ENCODE peak calls at places on chromosomes 3 and 15, in eight cellular contexts. I is OCI-LY7; N is stomach; W is esophagus muscularis mucosa; C is ovary; A is A549; H is body of pancreas; P is CD8-positive, alpha-beta T cell. Y is an unnamed sample. For H3K4me1, the result is how much of the 10 kb centered on the place peaks cover.

GRCh38 chr3:156674911-156675743 is 737 bp downstream of the TIPARP start:
- DNase-seq in I (peak), W (no peak), H (peak), A (peak), P (peak), N (peak), C (peak), Y (peak)

GRCh38 chr15:60120100-60120499 is 116.0 kb downstream of the FOXB1 start:
- DNase-seq in P (no peak), I (no peak), H (no peak), C (no peak), W (peak), N (no peak), A (no peak), Y (no peak)

GRCh38 chr3:187852842-187853727 is 107.8 kb upstream of the BCL6 start:
- DNase-seq in H (no peak), N (no peak), W (peak), P (no peak), A (peak), I (no peak), C (no peak), Y (no peak)

GRCh38 chr3:120503727-120504616 is 53.2 kb upstream of the FSTL1 start:
- DNase-seq in W (peak), H (no peak), P (no peak), I (no peak), N (no peak), A (no peak), C (no peak), Y (no peak)

GRCh38 chr15:70480196-70480856 is 283.0 kb downstream of the UACA start:
- DNase-seq in H (no peak), N (no peak), P (peak), A (no peak), C (no peak), I (no peak), W (no peak), Y (no peak)

GRCh38 chr3:14728113-14728512 is 53.2 kb downstream of the C3orf20 start:
- DNase-seq in I (no peak), W (no peak), C (no peak), P (no peak), H (no peak), N (no peak), A (no peak), Y (no peak)

GRCh38 chr15:83850015-83850414 is 196.1 kb downstream of the ADAMTSL3 start:
- DNase-seq in A (no peak), H (no peak), P (no peak), C (no peak), W (no peak), N (no peak), I (no peak), Y (no peak)

GRCh38 chr3:136250226-136250861 is at the start of gene PCCB:
- DNase-seq in W (peak), H (peak), N (peak), I (peak), P (peak), C (peak), A (peak), Y (peak)

GRCh38 chr3:159629329-159630084 is 359.1 kb upstream of the IL12A start:
- DNase-seq in N (no peak), C (no peak), P (no peak), H (no peak), I (no peak), W (no peak), A (no peak), Y (no peak)

GRCh38 chr3:159953320-159953719 is 35.3 kb upstream of the IL12A start:
- DNase-seq in H (no peak), W (peak), I (no peak), C (no peak), P (no peak), N (no peak), A (no peak), Y (no peak)

GRCh38 chr3:356947-357346 is 160.4 kb downstream of the CHL1 start:
- DNase-seq in N (no peak), I (no peak), W (no peak), A (no peak), H (peak), P (no peak), C (no peak), Y (no peak)

GRCh38 chr15:31361764-31362120 is 35.1 kb downstream of the KLF13 start:
- DNase-seq in N (no peak), P (no peak), C (no peak), A (peak), W (no peak), H (no peak), I (no peak), Y (no peak)

GRCh38 chr3:187973977-187974856 is 179.7 kb upstream of the LPP start:
- DNase-seq in P (no peak), N (no peak), H (no peak), W (no peak), A (no peak), I (peak), C (no peak), Y (no peak)

GRCh38 chr15:84946772-84947489 is 34.7 kb upstream of the PDE8A start:
- DNase-seq in N (peak), A (no peak), P (no peak), I (no peak), W (no peak), C (no peak), H (peak), Y (no peak)

GRCh38 chr15:78056714-78057269 is 20.7 kb downstream of the TBC1D2B start:
- DNase-seq in I (peak), P (no peak), N (peak), C (no peak), A (no peak), H (peak), W (no peak), Y (no peak)

GRCh38 chr3:101081990-101082389 is 88.8 kb upstream of the ABI3BP start:
- DNase-seq in I (no peak), H (no peak), A (no peak), C (no peak), W (no peak), P (no peak), N (no peak), Y (no peak)

GRCh38 chr3:134445631-134446030 is 40.2 kb downstream of the ANAPC13 start:
- DNase-seq in C (no peak), H (no peak), N (no peak), A (no peak), P (no peak), W (no peak), I (no peak), Y (no peak)

GRCh38 chr15:92797168-92798052 is 102.7 kb upstream of the CHD2 start:
- DNase-seq in W (no peak), P (no peak), H (peak), A (peak), I (peak), C (no peak), N (no peak), Y (no peak)

GRCh38 chr15:34795267-34796081 is at the start of gene ACTC1:
- DNase-seq in I (no peak), P (no peak), C (peak), N (peak), W (no peak), H (peak), A (peak), Y (no peak)

GRCh38 chr3:57977755-57978715 is 30.2 kb upstream of the FLNB start:
- DNase-seq in A (peak), H (no peak), N (no peak), P (no peak), C (no peak), W (no peak), I (no peak), Y (no peak)

GRCh38 chr3:138468886-138469285 is 34.5 kb downstream of the ESYT3 start:
- DNase-seq in A (no peak), H (no peak), N (no peak), W (peak), C (no peak), I (no peak), P (no peak), Y (no peak)

GRCh38 chr15:36810656-36811449 is 231.4 kb downstream of the CDIN1 start:
- DNase-seq in W (no peak), A (no peak), P (no peak), N (no peak), H (no peak), C (no peak), I (peak), Y (no peak)

GRCh38 chr3:125515421-125515820 is 4.6 kb downstream of the SNX4 start:
- DNase-seq in I (no peak), C (no peak), H (no peak), N (no peak), W (no peak), P (no peak), A (no peak), Y (no peak)

GRCh38 chr3:24522155-24522579 is 27.5 kb upstream of the THRB start:
- DNase-seq in H (no peak), A (no peak), C (no peak), P (no peak), I (no peak), N (no peak), W (no peak), Y (no peak)

GRCh38 chr3:67018789-67019525 is 20.9 kb downstream of the KBTBD8 start:
- DNase-seq in A (no peak), P (no peak), W (no peak), I (peak), C (no peak), H (no peak), N (no peak), Y (no peak)

GRCh38 chr3:149670742-149671492 is 13.1 kb upstream of the WWTR1 start:
- DNase-seq in A (no peak), N (no peak), H (no peak), P (no peak), W (peak), I (no peak), C (no peak), Y (no peak)

GRCh38 chr15:48046813-48047483 is 73.8 kb upstream of the SLC24A5 start:
- DNase-seq in W (peak), N (no peak), H (no peak), P (no peak), I (no peak), A (no peak), C (no peak), Y (peak)

GRCh38 chr3:167350245-167350862 is 29.7 kb downstream of the ZBBX start:
- DNase-seq in N (no peak), W (no peak), H (no peak), I (peak), P (no peak), C (no peak), A (peak), Y (no peak)

GRCh38 chr3:43953814-43954241 is 263.1 kb downstream of the ABHD5 start:
- DNase-seq in I (no peak), N (no peak), C (no peak), P (no peak), A (peak), H (no peak), W (peak), Y (no peak)

GRCh38 chr15:73335471-73335870 is 33.3 kb downstream of the HCN4 start:
- DNase-seq in I (no peak), C (no peak), N (no peak), P (no peak), H (no peak), A (no peak), W (no peak), Y (no peak)

GRCh38 chr3:135992072-135992471 is 26.5 kb downstream of the PPP2R3A start:
- DNase-seq in N (no peak), W (no peak), I (no peak), A (no peak), P (no peak), C (no peak), H (no peak), Y (no peak)

GRCh38 chr3:60504827-60505457 is 746.3 kb downstream of the FHIT start:
- DNase-seq in C (no peak), N (no peak), W (no peak), P (no peak), A (no peak), H (no peak), I (no peak), Y (no peak)

GRCh38 chr3:131895766-131896165 is 139.0 kb downstream of the CPNE4 start:
- DNase-seq in W (no peak), C (no peak), A (no peak), I (no peak), H (no peak), P (no peak), N (no peak), Y (no peak)

GRCh38 chr15:60718661-60719069 is 239.7 kb upstream of the ICE2 start:
- DNase-seq in W (no peak), A (no peak), H (no peak), P (no peak), N (no peak), C (no peak), I (no peak), Y (no peak)

DNA sequence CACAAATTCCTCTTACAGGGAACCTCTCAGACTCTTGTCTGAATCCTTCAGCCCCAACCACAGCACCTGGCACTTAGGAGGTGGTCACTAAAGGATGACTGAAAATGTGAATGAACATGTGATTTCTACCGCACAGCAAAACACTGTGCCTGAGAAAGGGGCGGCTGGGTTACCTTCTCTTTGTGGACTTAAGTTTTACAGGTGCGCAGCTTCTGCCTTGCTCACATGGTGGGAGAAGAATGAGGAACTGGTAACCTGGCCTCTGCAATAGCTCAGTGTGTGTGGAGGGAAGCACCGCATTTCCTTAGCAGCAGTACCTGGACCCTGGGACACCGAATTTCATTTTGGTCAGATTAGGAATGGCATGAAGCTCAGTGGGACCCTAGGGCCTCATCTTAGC is 9.8 kb upstream of the ETV5 start:
- DNase-seq in W (no peak), H (peak), N (no peak), A (no peak), C (no peak), P (no peak), I (peak), Y (no peak)
- H3K4me1 ChIP-seq in W (under half), H (under half), N (under half), A (under half), C (under half), P (under half), I (under half), Y (under half)

GRCh38 chr3:50321844-50322385 is 630 bp downstream of the HYAL2 start:
- DNase-seq in C (no peak), A (no peak), N (no peak), H (no peak), I (no peak), W (no peak), P (no peak), Y (no peak)
- H3K4me3 ChIP-seq in C (peak), A (peak), N (peak), H (peak), I (peak), W (peak), P (peak), Y (peak)

GRCh38 chr15:68782589-68783161 is 38.0 kb downstream of the ANP32A start:
- DNase-seq in N (no peak), A (no peak), I (no peak), C (no peak), W (no peak), H (no peak), P (no peak), Y (no peak)
- H3K27ac ChIP-seq in N (peak), A (no peak), I (no peak), C (no peak), W (no peak), H (no peak), P (no peak), Y (no peak)

GRCh38 chr15:99430881-99431401 is 134.8 kb upstream of the MEF2A start:
- DNase-seq in N (no peak), C (no peak), A (no peak), I (no peak), H (peak), W (no peak), P (no peak), Y (no peak)

GRCh38 chr15:99429681-99430081 is 136.1 kb upstream of the MEF2A start:
- DNase-seq in W (no peak), I (no peak), H (no peak), C (no peak), A (no peak), P (no peak), N (no peak), Y (no peak)

GRCh38 chr15:99432271-99433025 is 133.3 kb upstream of the MEF2A start:
- DNase-seq in N (no peak), A (no peak), C (peak), P (no peak), I (no peak), H (no peak), W (no peak), Y (no peak)

GRCh38 chr15:99433026-99433756 is 132.6 kb upstream of the MEF2A start:
- DNase-seq in I (no peak), A (no peak), W (no peak), C (peak), N (no peak), H (no peak), P (no peak), Y (no peak)

DNA sequence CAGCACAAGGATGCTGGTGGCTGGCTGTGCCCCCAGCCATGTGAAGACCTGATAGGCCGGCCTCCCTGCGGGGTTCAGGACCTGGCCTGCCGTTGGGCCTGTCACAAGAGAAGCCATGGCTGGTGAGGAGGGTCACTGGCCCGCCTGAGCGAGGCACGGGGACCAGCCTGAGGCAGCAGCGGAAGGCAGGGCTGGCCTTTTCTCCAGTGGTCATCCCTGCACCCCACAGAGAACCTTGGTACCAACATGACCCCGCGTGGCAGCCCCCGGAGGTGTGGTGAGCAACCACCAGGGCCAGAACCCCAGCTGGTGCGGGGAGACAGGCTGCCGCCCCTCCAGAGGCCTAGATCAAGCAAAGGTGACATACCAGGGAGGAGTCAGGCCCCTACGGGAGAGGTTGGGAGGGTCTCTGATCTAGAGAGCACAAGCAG is 134.1 kb upstream of the MEF2A start:
- DNase-seq in W (no peak), P (no peak), N (no peak), C (peak), H (peak), A (no peak), I (no peak), Y (no peak)
- H3K4me1 ChIP-seq in W (under half), P (half or more), N (under half), C (under half), H (under half), A (under half), I (under half), Y (under half)

GRCh38 chr3:62048577-62048976 is 324.8 kb downstream of the FEZF2 start:
- DNase-seq in A (no peak), C (no peak), N (no peak), I (no peak), H (no peak), P (no peak), W (no peak), Y (no peak)

GRCh38 chr3:62046326-62046725 is 327.0 kb downstream of the FEZF2 start:
- DNase-seq in A (no peak), H (no peak), W (no peak), I (no peak), C (no peak), N (no peak), P (no peak), Y (no peak)

GRCh38 chr3:62041681-62042080 is 331.7 kb downstream of the FEZF2 start:
- DNase-seq in W (no peak), P (no peak), H (no peak), N (no peak), C (no peak), A (no peak), I (no peak), Y (no peak)

GRCh38 chr3:62049033-62049432 is 324.3 kb downstream of the FEZF2 start:
- DNase-seq in I (no peak), H (no peak), P (no peak), A (no peak), C (no peak), N (no peak), W (no peak), Y (no peak)

GRCh38 chr3:62044874-62045273 is 328.5 kb downstream of the FEZF2 start:
- DNase-seq in W (no peak), I (no peak), C (no peak), N (no peak), H (no peak), P (no peak), A (no peak), Y (no peak)
- H3K4me3 ChIP-seq in W (no peak), I (no peak), C (no peak), N (no peak), H (no peak), P (no peak), A (no peak), Y (no peak)

DNA sequence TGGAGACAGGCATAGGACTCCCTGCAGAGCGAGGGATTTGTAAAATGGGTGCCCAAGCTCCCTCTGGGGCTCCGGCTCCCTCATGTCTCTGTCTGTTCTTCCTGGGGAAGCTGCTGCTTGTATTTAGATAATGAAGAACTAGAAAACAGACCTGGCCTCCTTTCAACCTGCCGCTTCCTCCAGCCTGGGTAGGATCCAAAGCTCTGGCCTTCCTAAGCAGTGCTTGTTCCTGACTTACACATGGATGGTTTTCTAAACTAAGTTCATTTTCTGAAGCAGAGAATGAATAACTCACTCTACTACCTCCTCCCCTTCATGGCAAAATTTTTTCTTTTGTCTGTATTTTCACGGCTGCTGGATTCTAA is 36.9 kb upstream of the MYZAP start:
- DNase-seq in P (no peak), W (no peak), A (no peak), C (no peak), N (no peak), I (no peak), H (no peak), Y (no peak)
- H3K27ac ChIP-seq in P (no peak), W (peak), A (peak), C (no peak), N (peak), I (no peak), H (peak), Y (no peak)

GRCh38 chr15:76340802-76341365 is 4.3 kb downstream of the ISL2 start:
- DNase-seq in N (no peak), P (no peak), I (no peak), H (peak), W (no peak), C (no peak), A (no peak), Y (no peak)

GRCh38 chr15:76342046-76342381 is 5.4 kb downstream of the ISL2 start:
- DNase-seq in N (no peak), H (no peak), A (no peak), I (no peak), P (no peak), W (no peak), C (no peak), Y (no peak)

GRCh38 chr15:76343313-76343996 is 6.9 kb downstream of the ISL2 start:
- DNase-seq in A (no peak), P (no peak), W (no peak), C (no peak), I (no peak), N (no peak), H (no peak), Y (no peak)

GRCh38 chr15:76341366-76342045 is 4.9 kb downstream of the ISL2 start:
- DNase-seq in P (no peak), N (no peak), C (no peak), A (no peak), I (no peak), H (peak), W (no peak), Y (no peak)

GRCh38 chr15:76342382-76343201 is 6.0 kb downstream of the ISL2 start:
- DNase-seq in H (no peak), A (no peak), C (no peak), N (no peak), P (no peak), W (no peak), I (no peak), Y (no peak)
- H3K4me1 ChIP-seq in H (half or more), A (under half), C (under half), N (half or more), P (half or more), W (half or more), I (under half), Y (under half)

DNA sequence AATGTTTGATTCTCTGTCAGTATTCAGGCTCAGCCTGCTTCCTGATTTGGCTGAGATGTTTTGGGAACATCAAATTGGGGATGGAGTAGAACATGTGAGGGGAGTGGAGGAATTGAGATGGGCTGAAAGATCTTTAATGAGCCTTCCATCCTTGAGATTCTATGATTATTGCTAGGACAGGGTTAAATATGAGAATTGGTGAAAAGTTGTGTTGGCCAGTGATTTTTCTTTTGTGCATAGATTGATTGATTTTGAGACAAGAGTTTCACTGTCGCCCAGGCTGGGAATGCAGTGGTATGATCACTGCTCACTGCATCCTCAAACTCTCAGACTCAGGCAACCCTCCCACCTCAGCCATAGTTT is 32.4 kb downstream of the IQGAP1 start:
- DNase-seq in W (no peak), I (no peak), A (no peak), C (no peak), P (no peak), H (no peak), N (no peak), Y (no peak)
- H3K4me3 ChIP-seq in W (peak), I (no peak), A (no peak), C (peak), P (no peak), H (no peak), N (no peak), Y (no peak)